ENCODE peak calls at places on chromosomes 6 and 20, in nine cellular contexts. S is upper lobe of right lung; T is thoracic aorta; R is mammary epithelial cell; B is endothelial cell of umbilical vein; Z is effector memory CD4-positive, alpha-beta T cell; L is foreskin fibroblast; E is body of pancreas; Y is PC-9. M is an unnamed sample.

GRCh38 chr20:36386236-36386635 is 80.1 kb downstream of the DLGAP4 start:
- DNase-seq in S (no peak), T (no peak), R (no peak), B (no peak), Z (no peak), L (no peak), E (no peak), Y (no peak), M (no peak)

GRCh38 chr20:25584905-25585704 is at the start of gene NINL:
- DNase-seq in S (peak; percentile 88), T (no peak), R (peak; percentile 41), B (peak; percentile 67), Z (peak; percentile 9), L (peak; percentile 83), E (peak; percentile 76), Y (peak; percentile 51), M (no peak)

GRCh38 chr20:8389381-8390368 is 257.6 kb downstream of the PLCB1 start:
- DNase-seq in S (no peak), T (no peak), R (peak; percentile 9), B (peak; percentile 61), Z (no peak), L (peak; percentile 69), E (peak; percentile 18), Y (peak; percentile 41), M (peak; percentile 32)

GRCh38 chr6:63352587-63353281 is 33.0 kb upstream of the LGSN start:
- DNase-seq in S (no peak), T (no peak), R (peak; percentile 22), B (peak; percentile 27), Z (no peak), L (peak; percentile 66), E (peak; percentile 62), Y (no peak), M (peak; percentile 15)

GRCh38 chr6:37680668-37681067 is 17.0 kb downstream of the MDGA1 start:
- DNase-seq in S (no peak), T (no peak), R (no peak), B (no peak), Z (no peak), L (no peak), E (no peak), Y (no peak), M (no peak)

GRCh38 chr6:47414517-47415167 is 62.9 kb upstream of the CD2AP start:
- DNase-seq in S (no peak), T (no peak), R (peak; percentile 50), B (peak; percentile 75), Z (no peak), L (peak; percentile 49), E (peak; percentile 38), Y (peak; percentile 55), M (no peak)

GRCh38 chr6:27494103-27494502 is 21.2 kb upstream of the ZNF184 start:
- DNase-seq in S (no peak), T (no peak), R (no peak), B (no peak), Z (no peak), L (no peak), E (no peak), Y (no peak), M (no peak)

GRCh38 chr6:170151235-170152110 is 139.4 kb downstream of the DLL1 start:
- DNase-seq in S (no peak), T (no peak), R (no peak), B (no peak), Z (no peak), L (no peak), E (no peak), Y (no peak), M (no peak)

DNA sequence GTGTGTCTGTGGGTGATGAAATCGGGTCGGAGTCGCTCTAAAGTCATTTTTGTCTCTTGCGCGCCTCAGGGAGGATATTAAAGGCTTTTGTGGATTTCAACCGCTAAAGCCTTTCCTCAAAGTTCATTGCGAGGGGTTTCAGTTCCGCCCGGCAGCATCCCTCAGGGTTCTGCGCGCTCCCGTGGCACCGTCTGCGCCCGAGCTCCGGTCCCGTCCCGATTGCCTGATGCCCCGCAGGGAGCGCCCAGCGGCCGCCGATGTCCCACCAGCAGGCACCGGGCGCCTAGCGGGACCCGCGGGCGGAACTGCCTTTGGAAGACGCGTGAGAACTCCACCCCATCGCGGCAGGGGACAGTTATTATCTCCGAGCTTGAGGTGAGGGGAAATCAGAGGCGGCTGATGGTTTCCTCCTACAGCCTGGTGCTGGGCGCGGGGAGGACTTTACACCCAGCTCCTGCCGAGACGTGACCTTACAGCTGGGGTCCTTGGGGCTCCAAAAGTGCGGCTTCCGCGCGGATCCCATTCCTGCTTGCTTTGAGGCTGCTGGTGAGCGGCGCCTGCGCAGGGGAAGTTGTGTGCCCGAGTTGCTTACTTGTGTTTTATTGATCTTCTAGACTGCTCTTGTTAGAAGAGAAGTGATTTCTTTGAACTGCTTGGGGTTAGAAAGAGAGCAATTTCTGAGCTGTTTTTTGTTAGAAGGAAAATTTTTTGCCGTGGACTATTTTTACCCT is 27.1 kb downstream of the ULBP1 start:
- DNase-seq in S (no peak), T (no peak), R (no peak), B (no peak), Z (no peak), L (peak; percentile 19), E (peak; percentile 43), Y (no peak), M (no peak)
- H3K4me3 ChIP-seq in S (peak overlapping the region; percentile 33), T (peak overlapping the region; percentile 58), R (peak overlapping the region; percentile 38), B (no peak overlapping the region), Z (peak overlapping the region; percentile 55), L (peak overlapping the region; percentile 27), E (no peak overlapping the region), Y (no peak overlapping the region), M (peak overlapping the region; percentile 29)

GRCh38 chr6:52077961-52078613 is 9.3 kb downstream of the PKHD1 start:
- DNase-seq in S (no peak), T (no peak), R (no peak), B (no peak), Z (no peak), L (no peak), E (peak; percentile 21), Y (no peak), M (no peak)
- H3K4me3 ChIP-seq in S (no peak overlapping the region), T (no peak overlapping the region), R (no peak overlapping the region), B (no peak overlapping the region), Z (no peak overlapping the region), L (no peak overlapping the region), E (no peak overlapping the region), Y (no peak overlapping the region), M (no peak overlapping the region)

DNA sequence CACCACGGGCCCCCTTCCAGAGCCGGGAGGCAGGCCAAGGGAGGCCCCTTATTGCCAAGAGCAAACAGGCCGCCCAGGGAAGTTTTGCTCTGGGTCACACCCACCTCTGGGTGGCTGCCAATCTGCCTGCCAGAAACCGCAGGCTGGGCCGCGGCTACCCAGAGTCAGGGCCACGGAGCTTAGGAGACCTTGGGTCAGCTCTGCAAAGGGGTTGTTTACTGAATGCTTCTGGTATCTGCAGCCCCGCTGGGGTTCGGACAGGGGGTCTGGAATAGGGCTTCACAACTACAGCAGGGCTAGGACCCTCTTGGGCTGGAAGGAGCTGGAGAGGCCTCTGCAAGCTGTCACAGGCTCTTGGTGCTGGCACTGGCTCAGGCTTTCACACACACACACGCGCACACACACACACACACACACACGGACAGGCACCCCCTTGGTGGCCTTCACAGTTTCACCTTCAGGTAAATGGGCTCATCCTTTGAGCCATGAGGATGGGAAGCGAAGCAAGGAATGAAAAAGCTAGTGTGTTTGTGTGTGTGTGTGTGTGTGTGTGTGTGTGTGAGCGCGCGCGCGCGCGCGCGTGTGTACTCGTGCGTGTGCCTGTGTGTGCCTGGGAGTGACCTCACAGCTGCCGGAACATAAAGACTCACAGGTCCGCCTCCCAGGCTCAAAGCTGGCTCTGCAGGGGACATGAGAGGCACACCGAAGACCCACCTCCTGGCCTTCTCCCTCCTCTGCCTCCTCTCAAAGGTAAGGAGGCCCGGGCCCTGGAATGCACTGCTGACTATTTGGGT is at the start of gene CCN5:
- DNase-seq in S (peak; percentile 92), T (peak; percentile 73), R (peak; percentile 82), B (peak; percentile 68), Z (no peak), L (peak; percentile 94), E (peak; percentile 87), Y (peak; percentile 81), M (no peak)
- H3K4me3 ChIP-seq in S (peak within 1 kb of the TSS; percentile 43), T (peak within 1 kb of the TSS; percentile 72), R (no peak within 1 kb of the TSS), B (no peak within 1 kb of the TSS), Z (no peak within 1 kb of the TSS), L (no peak within 1 kb of the TSS), E (no peak within 1 kb of the TSS), Y (no peak within 1 kb of the TSS), M (no peak within 1 kb of the TSS)

GRCh38 chr20:47784256-47784598 is 1.1 kb downstream of the SULF2 start:
- DNase-seq in S (no peak), T (no peak), R (no peak), B (no peak), Z (no peak), L (no peak), E (no peak), Y (no peak), M (no peak)
- H3K4me3 ChIP-seq in S (peak overlapping the region; percentile 59), T (peak overlapping the region; percentile 78), R (peak overlapping the region; percentile 56), B (no peak overlapping the region), Z (no peak overlapping the region), L (peak overlapping the region; percentile 71), E (no peak overlapping the region), Y (peak overlapping the region; percentile 98), M (no peak overlapping the region)

GRCh38 chr6:6588064-6588923 is at the start of gene LY86:
- DNase-seq in S (no peak), T (no peak), R (no peak), B (no peak), Z (no peak), L (no peak), E (no peak), Y (no peak), M (no peak)

GRCh38 chr6:6587696-6588063 is 840 bp upstream of the LY86 start:
- DNase-seq in S (no peak), T (no peak), R (no peak), B (no peak), Z (no peak), L (no peak), E (no peak), Y (no peak), M (no peak)

GRCh38 chr6:6586167-6586566 is 2.4 kb upstream of the LY86 start:
- DNase-seq in S (no peak), T (no peak), R (no peak), B (no peak), Z (no peak), L (no peak), E (no peak), Y (no peak), M (no peak)

GRCh38 chr6:6585003-6585311 is 3.6 kb upstream of the LY86 start:
- DNase-seq in S (no peak), T (no peak), R (no peak), B (no peak), Z (no peak), L (no peak), E (no peak), Y (no peak), M (no peak)

GRCh38 chr6:6586671-6587526 is 1.6 kb upstream of the LY86 start:
- DNase-seq in S (no peak), T (no peak), R (no peak), B (no peak), Z (no peak), L (no peak), E (no peak), Y (no peak), M (no peak)
- H3K4me3 ChIP-seq in S (no peak overlapping the region), T (no peak overlapping the region), R (no peak overlapping the region), B (no peak overlapping the region), Z (no peak overlapping the region), L (no peak overlapping the region), E (no peak overlapping the region), Y (no peak overlapping the region), M (no peak overlapping the region)

M was measured in AG04450.